ENCODE peak calls at places on chromosomes 16 and 17, in nine cellular contexts. L is upper lobe of left lung, F is breast epithelium, U is stomach, B is Panc1, N is HCT116, V is transverse colon, I is sigmoid colon, Z is esophagus muscularis mucosa. W is an unnamed sample.
A peak's percentile ranks its signal among the peaks of the same experiment; 100 is the strongest.

GRCh38 chr16:51408357-51408756 is 257.3 kb upstream of the SALL1 start:
- DNase-seq in L (no peak), I (no peak), Z (no peak), U (no peak), B (no peak), F (no peak), V (no peak), N (no peak), W (no peak)

GRCh38 chr16:73202176-73202729 is 154.3 kb upstream of the ZFHX3 start:
- DNase-seq in N (no peak), U (no peak), I (no peak), B (no peak), V (peak; percentile 79), Z (no peak), L (no peak), F (no peak), W (no peak)

GRCh38 chr17:73069164-73069774 is 23.2 kb downstream of the SLC39A11 start:
- DNase-seq in Z (no peak), B (no peak), L (no peak), I (no peak), U (no peak), N (no peak), F (no peak), V (no peak), W (no peak)

GRCh38 chr17:73782641-73783381 is 138.6 kb upstream of the SDK2 start:
- DNase-seq in Z (no peak), F (no peak), B (no peak), V (peak; percentile 36), L (no peak), I (no peak), N (peak; percentile 74), U (no peak), W (no peak)

GRCh38 chr17:31699281-31699680 is 159.8 kb downstream of the COPRS start:
- DNase-seq in N (no peak), I (no peak), Z (no peak), F (no peak), V (peak; percentile 41), B (no peak), L (peak; percentile 50), U (no peak), W (no peak)

GRCh38 chr16:85279874-85280545 is 167.7 kb upstream of the CIBAR2 start:
- DNase-seq in F (no peak), Z (no peak), U (no peak), V (peak; percentile 32), N (no peak), I (peak; percentile 76), B (no peak), L (no peak), W (no peak)

GRCh38 chr17:63496663-63497400 is 20.0 kb downstream of the ACE start:
- DNase-seq in V (no peak), Z (no peak), U (no peak), I (no peak), N (no peak), F (no peak), L (peak; percentile 79), B (no peak), W (no peak)

GRCh38 chr16:2689968-2690830 is 7.9 kb downstream of the KCTD5 start:
- DNase-seq in L (peak; percentile 70), I (no peak), V (no peak), B (no peak), Z (no peak), F (no peak), U (no peak), N (no peak), W (no peak)

GRCh38 chr17:72640415-72641165 is 451.9 kb downstream of the SLC39A11 start:
- DNase-seq in I (no peak), B (no peak), L (peak; percentile 87), U (peak; percentile 89), N (no peak), V (peak; percentile 84), Z (no peak), F (no peak), W (no peak)

GRCh38 chr17:40452074-40452787 is 9.0 kb downstream of the IGFBP4 start:
- DNase-seq in N (no peak), V (no peak), Z (no peak), B (no peak), L (no peak), U (no peak), F (no peak), I (no peak), W (no peak)

GRCh38 chr16:476039-476438 is 50.6 kb downstream of the RAB11FIP3 start:
- DNase-seq in F (no peak), I (no peak), N (no peak), L (no peak), B (no peak), Z (no peak), V (peak; percentile 20), U (no peak), W (no peak)

GRCh38 chr16:46884513-46885293 is 541 bp downstream of the GPT2 start:
- DNase-seq in B (no peak), F (no peak), V (peak; percentile 28), N (no peak), U (no peak), L (no peak), Z (no peak), I (no peak), W (no peak)

GRCh38 chr16:85612191-85612800 is 826 bp upstream of the GSE1 start:
- DNase-seq in N (peak; percentile 94), U (peak; percentile 88), L (peak; percentile 91), I (peak; percentile 89), Z (no peak), V (peak; percentile 87), B (no peak), F (peak; percentile 91), W (no peak)

GRCh38 chr17:78117027-78117981 is 11.3 kb downstream of the TMC6 start:
- DNase-seq in L (peak; percentile 88), N (no peak), I (no peak), Z (no peak), B (no peak), F (no peak), V (peak; percentile 53), U (peak; percentile 60), W (no peak)

GRCh38 chr17:74290340-74290739 is 16.3 kb downstream of the DNAI2 start:
- DNase-seq in L (no peak), N (no peak), Z (no peak), I (no peak), U (no peak), F (no peak), V (no peak), B (no peak), W (no peak)

GRCh38 chr16:77761204-77761603 is 27.2 kb upstream of the VAT1L start:
- DNase-seq in I (no peak), U (no peak), L (no peak), V (no peak), N (no peak), Z (no peak), B (no peak), F (no peak), W (no peak)

GRCh38 chr16:74448990-74449389 is 27.7 kb upstream of the CLEC18B start:
- DNase-seq in I (peak; percentile 87), B (peak; percentile 25), V (peak; percentile 56), N (peak; percentile 63), F (no peak), L (no peak), U (peak; percentile 41), Z (peak; percentile 94), W (no peak)
- TF ChIP-seq POLR2AphosphoS5 in I (peak; percentile 37), B (no peak), V (no peak), N (no peak), F (peak; percentile 57), L (peak; percentile 53), U (no peak), Z (peak; percentile 52), W (no peak)

GRCh38 chr17:48615212-48615962 is at the start of gene HOXB8:
- DNase-seq in N (no peak), I (no peak), Z (no peak), U (no peak), B (no peak), L (no peak), F (no peak), V (no peak), W (no peak)

GRCh38 chr17:48614904-48615211 is 234 bp downstream of the HOXB8 start:
- DNase-seq in Z (no peak), B (no peak), N (no peak), F (no peak), L (no peak), V (no peak), I (no peak), U (no peak), W (no peak)

GRCh38 chr17:48616719-48617514 is 1.8 kb upstream of the HOXB8 start:
- DNase-seq in N (no peak), V (no peak), L (no peak), U (no peak), B (no peak), I (no peak), F (no peak), Z (no peak), W (no peak)

GRCh38 chr17:48617515-48618365 is 2.6 kb upstream of the HOXB8 start:
- DNase-seq in N (no peak), I (no peak), L (peak; percentile 81), F (no peak), B (no peak), V (no peak), Z (no peak), U (no peak), W (no peak)

DNA sequence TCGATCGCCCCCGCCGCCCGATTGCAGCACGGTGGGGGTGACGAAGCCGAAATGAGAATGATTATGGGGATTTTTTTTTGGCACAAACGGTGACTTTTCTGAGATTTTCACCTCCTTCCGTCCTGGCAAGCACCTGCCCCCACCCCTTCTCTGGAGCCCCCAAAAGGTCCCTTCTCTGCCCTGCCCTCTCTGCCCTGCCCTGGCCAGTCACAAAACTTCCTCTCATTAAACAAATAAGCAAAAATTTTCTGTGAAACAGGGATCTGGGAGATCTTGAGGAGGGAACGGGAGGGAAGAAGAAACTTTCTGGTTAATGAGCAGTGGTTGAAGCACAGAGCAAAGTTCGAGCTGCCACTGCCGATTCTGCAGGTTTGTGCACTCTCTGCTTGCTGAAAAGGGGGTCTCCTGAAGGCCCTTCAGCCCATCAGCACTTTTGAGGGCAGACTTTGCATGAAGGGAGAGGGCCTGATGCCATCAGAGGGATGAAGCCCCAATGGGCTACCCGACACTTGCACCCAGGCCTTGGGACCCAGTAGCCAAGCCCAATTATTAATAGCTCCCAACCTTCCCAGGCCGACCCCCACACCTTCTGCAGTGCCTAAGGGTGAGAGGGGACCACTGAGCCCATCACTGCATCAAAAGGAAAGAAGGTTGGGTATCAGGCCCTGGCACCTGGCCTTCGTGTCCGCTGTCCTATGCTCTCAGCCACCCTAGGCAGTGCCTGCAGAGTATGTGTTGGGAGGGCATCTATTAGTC is 1.0 kb upstream of the HOXB8 start:
- DNase-seq in F (no peak), B (no peak), V (no peak), Z (no peak), N (no peak), L (no peak), I (no peak), U (no peak), W (no peak)
- H3K4me3 ChIP-seq in F (no peak overlapping the region), B (peak overlapping the region; percentile 71), V (no peak overlapping the region), Z (no peak overlapping the region), N (peak overlapping the region; percentile 90), L (no peak overlapping the region), I (no peak overlapping the region), U (no peak overlapping the region), W (peak overlapping the region; percentile 84)

GRCh38 chr17:75402038-75402437 is 3.4 kb downstream of the GRB2 start:
- DNase-seq in V (no peak), Z (no peak), U (no peak), N (no peak), B (no peak), F (no peak), I (no peak), L (no peak), W (no peak)
- H3K27ac ChIP-seq in V (no peak overlapping the region), Z (no peak overlapping the region), U (no peak overlapping the region), N (no peak overlapping the region), B (no peak overlapping the region), F (no peak overlapping the region), I (no peak overlapping the region), L (no peak overlapping the region), W (peak overlapping the region; percentile 1)

GRCh38 chr17:50547035-50547735 is at the start of gene SPATA20:
- DNase-seq in V (peak; percentile 95), N (peak; percentile 80), F (peak; percentile 93), B (peak; percentile 61), I (peak; percentile 97), L (peak; percentile 97), U (peak; percentile 95), Z (peak; percentile 98), W (no peak)
- TF ChIP-seq POLR2AphosphoS5 in V (peak; percentile 64), N (peak; percentile 95), F (no peak), B (peak; percentile 58), I (peak; percentile 78), L (peak; percentile 75), U (peak; percentile 75), Z (peak; percentile 81), W (no peak)

W was measured in SK-N-MC.